ENCODE peak calls at places on chromosomes 5 and 9, in nine cellular contexts. W, A, Y, T, Z, J, U, L and P are unnamed samples.

GRCh38 chr9:131656356-131657030 is 83.4 kb downstream of the RAPGEF1 start:
- DNase-seq in J (no peak), W (peak; percentile 62), L (peak; percentile 93), U (no peak), Z (no peak), A (peak; percentile 84), Y (peak; percentile 81), T (peak; percentile 70), P (peak; percentile 77)

GRCh38 chr5:24368121-24368520 is 276.7 kb downstream of the CDH10 start:
- DNase-seq in W (no peak), Y (no peak), T (no peak), L (no peak), Z (no peak), A (no peak), U (no peak), J (no peak), P (no peak)

GRCh38 chr5:169848792-169849191 is 131.5 kb downstream of the INSYN2B start:
- DNase-seq in T (no peak), U (no peak), Y (no peak), J (no peak), A (no peak), W (no peak), L (no peak), Z (no peak), P (no peak)

GRCh38 chr9:70066874-70067273 is 23.2 kb downstream of the MAMDC2 start:
- DNase-seq in Y (peak; percentile 21), Z (no peak), U (no peak), T (no peak), L (no peak), W (no peak), A (no peak), J (no peak), P (no peak)

GRCh38 chr9:10674586-10674985 is 61.8 kb upstream of the PTPRD start:
- DNase-seq in L (no peak), W (no peak), A (no peak), U (no peak), Z (no peak), J (no peak), T (no peak), Y (no peak), P (no peak)

GRCh38 chr5:157431544-157432200 is 28.3 kb upstream of the NIPAL4 start:
- DNase-seq in W (no peak), U (no peak), T (no peak), L (no peak), Y (no peak), J (no peak), Z (no peak), A (no peak), P (peak; percentile 21)

GRCh38 chr5:42991477-42992034 is 48.6 kb downstream of the ANXA2R start:
- DNase-seq in T (no peak), L (no peak), J (no peak), A (no peak), U (no peak), Z (no peak), W (no peak), Y (no peak), P (peak; percentile 54)

GRCh38 chr5:152505442-152506042 is 100.5 kb upstream of the NMUR2 start:
- DNase-seq in T (peak; percentile 7), Z (peak; percentile 29), A (no peak), L (no peak), W (peak; percentile 68), U (peak; percentile 41), J (peak; percentile 51), Y (peak; percentile 25), P (no peak)

GRCh38 chr9:8366161-8366926 is 566.8 kb upstream of the DMAC1 start:
- DNase-seq in L (no peak), Z (peak; percentile 42), T (no peak), U (no peak), Y (no peak), W (no peak), A (no peak), J (no peak), P (no peak)

GRCh38 chr5:42950466-42951168 is 89.5 kb downstream of the ANXA2R start:
- DNase-seq in W (peak; percentile 74), J (peak; percentile 71), Z (peak; percentile 99), T (peak; percentile 72), A (peak; percentile 57), U (peak; percentile 97), Y (peak; percentile 58), L (peak; percentile 72), P (no peak)

GRCh38 chr9:134320916-134321570 is 5.2 kb upstream of the RXRA start:
- DNase-seq in T (no peak), J (peak; percentile 61), U (no peak), Z (no peak), W (no peak), A (peak; percentile 88), Y (no peak), L (peak; percentile 39), P (no peak)

GRCh38 chr5:37812365-37812764 is 27.5 kb downstream of the GDNF start:
- DNase-seq in Z (no peak), J (no peak), A (no peak), Y (peak; percentile 44), W (no peak), U (no peak), T (no peak), L (no peak), P (no peak)

GRCh38 chr5:67341478-67341877 is 144.9 kb upstream of the CD180 start:
- DNase-seq in Z (no peak), U (no peak), W (no peak), A (no peak), T (no peak), Y (no peak), L (no peak), J (no peak), P (no peak)

GRCh38 chr5:83947763-83948162 is 227.1 kb upstream of the HAPLN1 start:
- DNase-seq in T (no peak), J (no peak), W (no peak), A (no peak), Y (no peak), U (no peak), L (no peak), Z (no peak), P (no peak)
- TF ChIP-seq CTCF in T (no peak), J (no peak), W (no peak), A (no peak), Y (no peak), U (no peak), L (no peak), Z (no peak), P (no peak)

GRCh38 chr9:18184034-18184800 is 289.7 kb upstream of the ADAMTSL1 start:
- DNase-seq in U (no peak), J (no peak), L (no peak), Y (no peak), T (no peak), A (no peak), W (peak; percentile 27), Z (no peak), P (no peak)

GRCh38 chr9:18189876-18190670 is 283.9 kb upstream of the ADAMTSL1 start:
- DNase-seq in Y (no peak), Z (no peak), J (no peak), T (no peak), U (no peak), L (no peak), A (no peak), W (no peak), P (no peak)

GRCh38 chr9:18182636-18183035 is 291.3 kb upstream of the ADAMTSL1 start:
- DNase-seq in T (no peak), J (peak; percentile 53), W (no peak), A (no peak), Z (no peak), Y (no peak), U (no peak), L (no peak), P (no peak)

GRCh38 chr9:18190671-18191374 is 283.1 kb upstream of the ADAMTSL1 start:
- DNase-seq in J (no peak), U (no peak), Y (no peak), L (no peak), Z (no peak), A (peak; percentile 55), T (no peak), W (no peak), P (no peak)

DNA sequence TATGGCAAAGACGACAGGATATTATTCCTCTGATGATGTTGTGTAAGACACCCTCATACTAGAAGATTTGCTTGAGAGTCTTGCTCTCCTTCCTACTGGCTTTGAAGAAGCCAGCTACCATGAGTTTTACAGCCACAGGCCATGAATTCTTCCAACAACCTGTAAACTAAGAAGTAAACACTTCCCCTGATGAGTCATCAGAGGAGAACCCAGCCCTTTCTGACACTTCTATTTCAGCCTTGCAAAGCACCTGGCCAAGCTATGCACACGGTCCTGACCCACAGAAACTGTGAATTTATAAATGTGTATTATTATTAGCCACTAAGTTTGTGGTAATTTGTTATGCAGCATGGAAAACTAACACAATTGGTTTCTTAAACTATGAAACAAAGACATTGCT is 288.8 kb upstream of the ADAMTSL1 start:
- DNase-seq in J (no peak), Z (no peak), W (no peak), Y (no peak), T (no peak), U (no peak), A (no peak), L (no peak), P (no peak)
- H3K36me3 ChIP-seq in J (no peaks in the 10 kb centered on the region), Z (no peaks in the 10 kb centered on the region), W (no peaks in the 10 kb centered on the region), Y (no peaks in the 10 kb centered on the region), T (no peaks in the 10 kb centered on the region), U (no peaks in the 10 kb centered on the region), A (no peaks in the 10 kb centered on the region), L (no peaks in the 10 kb centered on the region), P (no peaks in the 10 kb centered on the region)

GRCh38 chr5:114857951-114858401 is 311.7 kb downstream of the TRIM36 start:
- DNase-seq in U (no peak), Z (no peak), A (no peak), L (no peak), J (no peak), W (no peak), Y (no peak), T (no peak), P (no peak)
- H3K4me3 ChIP-seq in U (no peak overlapping the region), Z (no peak overlapping the region), A (no peak overlapping the region), L (no peak overlapping the region), J (no peak overlapping the region), W (no peak overlapping the region), Y (no peak overlapping the region), T (no peak overlapping the region), P (no peak overlapping the region)

GRCh38 chr5:127571314-127571713 is 53.9 kb downstream of the PRRC1 start:
- DNase-seq in T (no peak), Y (no peak), L (no peak), U (no peak), J (no peak), W (no peak), Z (no peak), A (no peak), P (no peak)

GRCh38 chr5:127577458-127577857 is 60.0 kb downstream of the PRRC1 start:
- DNase-seq in T (no peak), J (no peak), A (no peak), L (no peak), W (no peak), U (no peak), Y (no peak), Z (no peak), P (no peak)

GRCh38 chr5:127571732-127572131 is 54.3 kb downstream of the PRRC1 start:
- DNase-seq in L (no peak), U (no peak), A (no peak), Y (no peak), Z (no peak), T (no peak), J (no peak), W (no peak), P (no peak)

GRCh38 chr5:127574852-127575679 is 57.6 kb downstream of the PRRC1 start:
- DNase-seq in Y (no peak), U (no peak), A (no peak), T (no peak), J (no peak), L (no peak), W (no peak), Z (no peak), P (no peak)

GRCh38 chr5:127572930-127573329 is 55.5 kb downstream of the PRRC1 start:
- DNase-seq in W (no peak), A (no peak), J (no peak), U (no peak), Z (no peak), T (no peak), Y (no peak), L (no peak), P (no peak)
- TF ChIP-seq CTCF in W (no peak), A (no peak), J (no peak), U (no peak), Z (peak; percentile 24), T (no peak), Y (no peak), L (peak; percentile 11), P (peak; percentile 40)